ENCODE peak calls at places on chromosomes 11 and 22, in five cellular contexts. M is stimulated activated CD8-positive, alpha-beta memory T cell treated with anti-CD3 and anti-CD28 coated beads, Interleukin-4, amount 100 ng/mL, for 24 hours; T is fibroblast of villous mesenchyme; O is mesendoderm; H is NCI-H510A. G is an unnamed sample.

GRCh38 chr22:42632096-42632495 is 8.3 kb downstream of the ATP5MGL start:
- DNase-seq in M (no peak), T (no peak), O (no peak), H (no peak), G (no peak)

GRCh38 chr22:24421428-24421931 is 5.9 kb upstream of the ADORA2A start:
- DNase-seq in M (no peak), T (no peak), O (peak), H (no peak), G (no peak)

GRCh38 chr22:47166446-47167016 is 404.1 kb downstream of the TBC1D22A start:
- DNase-seq in M (no peak), T (no peak), O (no peak), H (peak), G (peak)

GRCh38 chr11:127136438-127136837 is 135.9 kb upstream of the KIRREL3 start:
- DNase-seq in M (no peak), T (no peak), O (peak), H (no peak), G (no peak)

GRCh38 chr11:568306-569259 is 7.7 kb upstream of the PHRF1 start:
- DNase-seq in M (peak), T (peak), O (peak), H (peak), G (peak)

GRCh38 chr11:14067686-14068085 is 105.2 kb downstream of the SPON1 start:
- DNase-seq in M (no peak), T (no peak), O (no peak), H (no peak), G (peak)

GRCh38 chr11:32056445-32056844 is 34.4 kb upstream of the RCN1 start:
- DNase-seq in M (no peak), T (peak), O (no peak), H (no peak), G (no peak)

GRCh38 chr22:35541254-35541748 is 670 bp downstream of the RASD2 start:
- DNase-seq in M (no peak), T (no peak), O (no peak), H (no peak), G (peak)

GRCh38 chr11:119651802-119652584 is 77.0 kb downstream of the NECTIN1 start:
- DNase-seq in M (no peak), T (no peak), O (peak), H (no peak), G (no peak)

GRCh38 chr22:17966403-17966717 is 58.0 kb downstream of the MICAL3 start:
- DNase-seq in M (no peak), T (no peak), O (no peak), H (no peak), G (no peak)

GRCh38 chr11:8642226-8642625 is 40.2 kb downstream of the TRIM66 start:
- DNase-seq in M (no peak), T (no peak), O (no peak), H (no peak), G (no peak)

G was measured in G401.